ENCODE peak calls at places on chromosomes 13 and 19, in ten cellular contexts. Z is kidney epithelial cell; B is heart right ventricle; G is ecto neural progenitor cell; Y is NCI-H2107; U is activated CD8-positive, alpha-beta T cell treated with anti-CD3 and anti-CD28 coated beads, Interleukin-2, amount 10 ng/mL, durations not matched to agents 7 days and 5 days; N is GM23338; X is EL; O is mesenchymal stem cell; A is AG09319. D is an unnamed sample.

GRCh38 chr19:49850487-49851342 is at the start of gene PTOV1:
- DNase-seq in N (peak; percentile 94), A (peak; percentile 78), B (peak; percentile 93), O (peak; percentile 94), U (peak; percentile 92), G (peak; percentile 95), Z (peak; percentile 57), X (peak; percentile 92), Y (peak; percentile 73), D (peak; percentile 56)

GRCh38 chr19:16590876-16591802 is 18.9 kb upstream of the SLC35E1 start:
- DNase-seq in Z (no peak), B (no peak), N (no peak), G (no peak), A (no peak), O (no peak), X (no peak), Y (no peak), U (no peak), D (no peak)

GRCh38 chr13:93562676-93563075 is 336.1 kb downstream of the GPC6 start:
- DNase-seq in B (no peak), G (no peak), X (no peak), O (no peak), U (no peak), A (no peak), Z (no peak), N (no peak), Y (no peak), D (no peak)

GRCh38 chr19:34482380-34483250 is 1.1 kb downstream of the WTIP start:
- DNase-seq in A (no peak), X (peak; percentile 46), Z (no peak), B (peak; percentile 40), N (peak; percentile 65), G (peak; percentile 75), U (no peak), O (peak; percentile 54), Y (no peak), D (no peak)

GRCh38 chr19:18588611-18589379 is at the start of gene REX1BD:
- DNase-seq in A (no peak), Y (peak; percentile 40), O (peak; percentile 76), X (peak; percentile 83), U (peak; percentile 93), G (peak; percentile 92), Z (no peak), B (peak; percentile 89), N (peak; percentile 88), D (peak; percentile 70)

GRCh38 chr13:68708336-68708908 is 1399.2 kb upstream of the ATXN8OS start:
- DNase-seq in X (no peak), Z (no peak), U (no peak), O (no peak), A (no peak), Y (no peak), B (no peak), N (no peak), G (no peak), D (no peak)

GRCh38 chr13:74560325-74560724 is 426.1 kb upstream of the KLF12 start:
- DNase-seq in X (no peak), G (no peak), A (no peak), U (no peak), B (no peak), O (no peak), Z (no peak), N (no peak), Y (no peak), D (no peak)

GRCh38 chr19:6260912-6261636 is 18.7 kb downstream of the MLLT1 start:
- DNase-seq in N (peak; percentile 82), X (peak; percentile 34), B (no peak), A (no peak), U (peak; percentile 48), Z (no peak), O (peak; percentile 47), Y (no peak), G (no peak), D (no peak)

GRCh38 chr13:114067886-114068722 is 64.3 kb downstream of the RASA3 start:
- DNase-seq in A (no peak), Y (no peak), U (peak; percentile 37), Z (no peak), O (no peak), X (no peak), N (no peak), G (no peak), B (no peak), D (no peak)

GRCh38 chr13:114200673-114201005 is 21.6 kb downstream of the CFAP97D2 start:
- DNase-seq in A (no peak), U (no peak), G (no peak), O (no peak), Y (no peak), B (no peak), N (peak; percentile 80), Z (no peak), X (no peak), D (no peak)

GRCh38 chr13:23695711-23696512 is 125.7 kb downstream of the TNFRSF19 start:
- DNase-seq in Y (no peak), N (peak; percentile 67), G (no peak), U (peak; percentile 81), X (no peak), B (peak; percentile 51), A (no peak), O (no peak), Z (no peak), D (no peak)

GRCh38 chr19:38888876-38889275 is 10.5 kb downstream of the SIRT2 start:
- DNase-seq in U (no peak), Z (no peak), A (no peak), B (no peak), G (no peak), Y (no peak), N (no peak), X (no peak), O (no peak), D (no peak)

GRCh38 chr13:24215732-24216131 is 55.2 kb downstream of the SPATA13 start:
- DNase-seq in A (no peak), Y (no peak), Z (peak; percentile 49), X (peak; percentile 29), U (no peak), G (no peak), O (peak; percentile 14), B (no peak), N (no peak), D (no peak)

GRCh38 chr19:1259206-1259872 is 9.8 kb upstream of the CIRBP start:
- DNase-seq in A (no peak), O (peak; percentile 84), G (peak; percentile 81), U (peak; percentile 84), Y (no peak), X (peak; percentile 74), N (peak; percentile 81), Z (no peak), B (peak; percentile 85), D (no peak)

GRCh38 chr13:105336706-105337582 is 1198.5 kb downstream of the EFNB2 start:
- DNase-seq in G (no peak), O (no peak), A (no peak), U (no peak), N (no peak), B (no peak), Y (no peak), X (peak; percentile 75), Z (no peak), D (no peak)

GRCh38 chr19:14267224-14267741 is 61.3 kb upstream of the ADGRL1 start:
- DNase-seq in O (no peak), Z (no peak), G (no peak), N (no peak), X (no peak), B (no peak), U (no peak), A (no peak), Y (no peak), D (no peak)

GRCh38 chr13:111561091-111561778 is 240.8 kb downstream of the TEX29 start:
- DNase-seq in Z (no peak), N (no peak), U (no peak), O (no peak), X (no peak), A (no peak), Y (no peak), G (no peak), B (no peak), D (no peak)

GRCh38 chr13:20400774-20401173 is 124.9 kb downstream of the CRYL1 start:
- DNase-seq in X (peak; percentile 78), U (no peak), Y (no peak), Z (no peak), O (peak; percentile 55), G (no peak), A (no peak), B (no peak), N (no peak), D (no peak)

GRCh38 chr13:51396352-51396751 is 56.5 kb downstream of the INTS6 start:
- DNase-seq in O (peak; percentile 58), Z (no peak), A (no peak), U (no peak), X (no peak), B (no peak), Y (no peak), G (no peak), N (no peak), D (no peak)

GRCh38 chr19:18637644-18638630 is 1.1 kb downstream of the KLHL26 start:
- DNase-seq in A (no peak), X (no peak), Y (no peak), N (peak; percentile 54), Z (no peak), G (no peak), U (peak; percentile 23), O (no peak), B (no peak), D (no peak)

GRCh38 chr13:72204291-72204690 is 337.3 kb upstream of the DACH1 start:
- DNase-seq in O (no peak), Z (no peak), A (peak; percentile 16), N (no peak), Y (no peak), U (no peak), B (no peak), X (peak; percentile 65), G (no peak), D (no peak)

GRCh38 chr13:36431204-36432105 is 840 bp upstream of the CCNA1 start:
- DNase-seq in U (peak; percentile 32), B (peak; percentile 17), G (peak; percentile 58), N (peak; percentile 45), A (no peak), Y (no peak), O (no peak), Z (no peak), X (no peak), D (no peak)

GRCh38 chr19:35211545-35212230 is 16.9 kb downstream of the FAM187B start:
- DNase-seq in G (no peak), X (no peak), U (peak; percentile 86), Y (no peak), A (no peak), B (peak; percentile 52), Z (no peak), O (no peak), N (no peak), D (no peak)

GRCh38 chr13:76707360-76707759 is 178.8 kb downstream of the KCTD12 start:
- DNase-seq in G (no peak), X (peak; percentile 32), B (no peak), O (peak; percentile 36), Z (no peak), Y (no peak), A (no peak), U (no peak), N (no peak), D (no peak)